ENCODE peak calls at places on chromosome 9, in six cellular contexts. M is AG04449, R is gastrocnemius medialis, U is HFFc6, H is Kasumi-1, Q is psoas muscle. Y is an unnamed sample.

GRCh38 chr9:70868661-70869652 is 252.5 kb downstream of the TRPM3 start:
- DNase-seq in H (no peak), Q (no peak), M (no peak), U (no peak), R (no peak), Y (peak)

GRCh38 chr9:90915693-90916092 is 114.1 kb downstream of the SYK start:
- DNase-seq in Q (no peak), U (no peak), M (no peak), R (no peak), H (peak), Y (peak)

GRCh38 chr9:92438900-92439526 is 14.7 kb upstream of the OMD start:
- DNase-seq in H (peak), R (no peak), Q (no peak), U (peak), M (no peak), Y (peak)

GRCh38 chr9:93108301-93109041 is 12.5 kb downstream of the CARD19 start:
- DNase-seq in Q (no peak), R (no peak), H (no peak), M (no peak), U (no peak), Y (no peak)

GRCh38 chr9:72983512-72984021 is 30.7 kb upstream of the ALDH1A1 start:
- DNase-seq in U (peak), M (no peak), R (no peak), Q (no peak), H (no peak), Y (peak)

GRCh38 chr9:128271112-128271511 is 4.7 kb downstream of the GOLGA2 start:
- DNase-seq in M (no peak), U (no peak), Q (no peak), H (no peak), R (no peak), Y (no peak)

GRCh38 chr9:127186799-127187198 is 64.4 kb upstream of the ANGPTL2 start:
- DNase-seq in R (no peak), M (no peak), U (no peak), Q (no peak), H (no peak), Y (no peak)

GRCh38 chr9:92716557-92716956 is 46.6 kb upstream of the IPPK start:
- DNase-seq in M (no peak), R (no peak), U (no peak), H (peak), Q (peak), Y (peak)

GRCh38 chr9:130630506-130631330 is 33.7 kb upstream of the PRDM12 start:
- DNase-seq in Q (no peak), R (no peak), H (no peak), U (no peak), M (no peak), Y (no peak)

GRCh38 chr9:13513262-13513661 is 233.8 kb upstream of the MPDZ start:
- DNase-seq in M (no peak), U (no peak), H (no peak), R (no peak), Q (no peak), Y (no peak)

GRCh38 chr9:83182071-83182470 is 119.1 kb upstream of the RASEF start:
- DNase-seq in M (no peak), Q (no peak), R (no peak), U (no peak), H (no peak), Y (no peak)

GRCh38 chr9:93023521-93023815 is 35.0 kb upstream of the SUSD3 start:
- DNase-seq in R (no peak), M (no peak), Q (no peak), H (no peak), U (no peak), Y (no peak)

GRCh38 chr9:123487944-123488343 is 131.9 kb downstream of the CRB2 start:
- DNase-seq in Q (no peak), M (no peak), U (no peak), H (no peak), R (no peak), Y (peak)

GRCh38 chr9:88651682-88652633 is 117.0 kb downstream of the NXNL2 start:
- DNase-seq in H (no peak), R (peak), Q (peak), M (peak), U (peak), Y (peak)

GRCh38 chr9:87883274-87883673 is 597 bp downstream of the SPATA31E1 start:
- DNase-seq in Q (no peak), H (no peak), R (no peak), U (no peak), M (no peak), Y (no peak)

GRCh38 chr9:38732849-38733248 is 12.9 kb upstream of the FAM240B start:
- DNase-seq in Q (no peak), H (no peak), U (no peak), R (no peak), M (no peak), Y (peak)

GRCh38 chr9:77954018-77954417 is 77.6 kb downstream of the GNAQ start:
- DNase-seq in Q (no peak), U (no peak), M (peak), R (no peak), H (no peak), Y (no peak)

GRCh38 chr9:12604154-12604825 is 88.9 kb upstream of the TYRP1 start:
- DNase-seq in U (peak), R (no peak), M (no peak), Q (no peak), H (no peak), Y (peak)

GRCh38 chr9:74846771-74847170 is 41.0 kb downstream of the TRPM6 start:
- DNase-seq in R (no peak), U (no peak), M (no peak), H (no peak), Q (no peak), Y (peak)

GRCh38 chr9:96417610-96418073 is 528 bp downstream of the ZNF367 start:
- DNase-seq in M (no peak), H (no peak), Q (no peak), U (no peak), R (no peak), Y (no peak)

GRCh38 chr9:73753171-73753570 is 601.5 kb downstream of the ANXA1 start:
- DNase-seq in H (no peak), U (no peak), M (no peak), Q (no peak), R (no peak), Y (peak)

GRCh38 chr9:81234924-81235610 is 454.3 kb downstream of the TLE1 start:
- DNase-seq in H (no peak), R (no peak), U (no peak), Q (no peak), M (no peak), Y (no peak)

GRCh38 chr9:76926324-76926731 is 20.4 kb upstream of the PRUNE2 start:
- DNase-seq in Q (no peak), M (peak), H (no peak), U (peak), R (no peak), Y (peak)

GRCh38 chr9:7169717-7170348 is 412.1 kb downstream of the KDM4C start:
- DNase-seq in Q (no peak), M (no peak), H (no peak), R (no peak), U (no peak), Y (no peak)

GRCh38 chr9:81396528-81396927 is 292.8 kb downstream of the TLE1 start:
- DNase-seq in H (no peak), M (no peak), Q (no peak), U (no peak), R (no peak), Y (no peak)

GRCh38 chr9:136784997-136785361 is 6.2 kb upstream of the TMEM141 start:
- DNase-seq in R (no peak), U (no peak), H (no peak), Q (no peak), M (no peak), Y (no peak)

GRCh38 chr9:21558627-21559401 is 76.7 kb upstream of the IFNE start:
- DNase-seq in H (no peak), Q (no peak), U (no peak), R (no peak), M (no peak), Y (no peak)

GRCh38 chr9:71609453-71609840 is 158.9 kb downstream of the CEMIP2 start:
- DNase-seq in Q (no peak), U (no peak), H (no peak), M (no peak), R (no peak), Y (peak)

GRCh38 chr9:126338945-126339344 is 12.3 kb downstream of the MVB12B start:
- DNase-seq in R (no peak), M (no peak), U (no peak), Q (no peak), H (no peak), Y (no peak)

GRCh38 chr9:16445141-16445920 is 425.1 kb downstream of the BNC2 start:
- DNase-seq in R (no peak), M (no peak), U (peak), Q (no peak), H (no peak), Y (peak)

GRCh38 chr9:134775552-134775951 is 105.1 kb upstream of the FCN2 start:
- DNase-seq in U (peak), M (peak), H (no peak), Q (no peak), R (no peak), Y (peak)

GRCh38 chr9:133458643-133459312 is 1.0 kb upstream of the CACFD1 start:
- DNase-seq in H (peak), Q (no peak), R (peak), M (no peak), U (no peak), Y (no peak)

GRCh38 chr9:109143881-109144562 is 23.0 kb downstream of the FRRS1L start:
- DNase-seq in U (peak), R (no peak), M (no peak), H (no peak), Q (no peak), Y (peak)

GRCh38 chr9:88835038-88835466 is 156.2 kb upstream of the S1PR3 start:
- DNase-seq in H (peak), Q (no peak), U (peak), R (no peak), M (no peak), Y (peak)

GRCh38 chr9:134933076-134933659 is 15.5 kb upstream of the FCN1 start:
- DNase-seq in R (no peak), U (no peak), H (no peak), Q (no peak), M (no peak), Y (no peak)

Y was measured in amniotic epithelial cell.